ENCODE peak calls at places on chromosomes 12 and 14, in ten cellular contexts. V, R, U, M, T, G, S, P, I and H are unnamed samples.

GRCh38 chr14:103216399-103216798 is 93.1 kb downstream of the TNFAIP2 start:
- DNase-seq in V (no peak), R (no peak), U (no peak), M (no peak), T (no peak), G (no peak), S (peak), P (no peak), I (no peak), H (no peak)

GRCh38 chr14:96146131-96146771 is 58.4 kb upstream of the BDKRB2 start:
- DNase-seq in V (peak), R (no peak), U (no peak), M (no peak), T (peak), G (no peak), S (peak), P (peak), I (peak), H (no peak)

GRCh38 chr14:54652188-54652889 is 85.4 kb downstream of the SAMD4A start:
- DNase-seq in V (peak), R (peak), U (peak), M (no peak), T (peak), G (no peak), S (peak), P (peak), I (peak), H (no peak)

GRCh38 chr12:59408431-59408830 is 187.4 kb upstream of the SLC16A7 start:
- DNase-seq in V (no peak), R (no peak), U (no peak), M (no peak), T (no peak), G (no peak), S (no peak), P (peak), I (peak), H (no peak)

GRCh38 chr14:44606576-44606975 is 99.5 kb upstream of the FSCB start:
- DNase-seq in V (no peak), R (no peak), U (no peak), M (no peak), T (no peak), G (no peak), S (no peak), P (no peak), I (no peak), H (no peak)

GRCh38 chr14:38101679-38102078 is 106.0 kb upstream of the SSTR1 start:
- DNase-seq in V (no peak), R (no peak), U (no peak), M (no peak), T (no peak), G (no peak), S (no peak), P (no peak), I (no peak), H (no peak)

GRCh38 chr14:99944241-99944651 is 121.0 kb upstream of the EVL start:
- DNase-seq in V (no peak), R (no peak), U (no peak), M (no peak), T (no peak), G (no peak), S (no peak), P (no peak), I (no peak), H (no peak)

GRCh38 chr14:69439516-69440270 is 41.2 kb downstream of the SLC39A9 start:
- DNase-seq in V (no peak), R (no peak), U (no peak), M (no peak), T (no peak), G (no peak), S (no peak), P (no peak), I (no peak), H (no peak)

DNA sequence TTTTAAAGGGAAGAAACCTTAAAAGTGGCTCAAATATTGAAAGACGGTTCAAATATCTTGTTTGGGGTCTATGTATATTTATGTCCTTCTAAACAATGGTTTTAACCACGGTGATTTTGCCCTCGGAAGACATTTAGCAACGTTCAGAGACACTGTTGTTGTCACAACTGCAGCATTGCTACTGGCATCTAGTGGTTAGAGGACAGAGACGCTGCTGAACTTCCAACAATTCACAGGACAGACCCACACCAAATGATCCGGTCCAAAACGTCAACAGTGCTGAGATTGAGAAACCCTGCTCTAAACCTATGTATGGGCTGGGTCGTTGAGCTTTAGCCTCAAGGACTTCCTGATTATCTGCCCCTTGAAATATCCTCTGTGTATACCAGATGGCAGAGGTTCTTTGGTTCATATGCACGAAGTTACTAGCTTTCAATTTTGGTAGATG is 1.7 kb downstream of the ANGEL1 start:
- DNase-seq in V (no peak), R (peak), U (no peak), M (no peak), T (no peak), G (no peak), S (no peak), P (peak), I (peak), H (peak)
- TF ChIP-seq CTCF in V (no peak), R (no peak), U (peak), M (peak), T (peak), G (no peak), S (peak), P (peak), I (peak), H (peak)

DNA sequence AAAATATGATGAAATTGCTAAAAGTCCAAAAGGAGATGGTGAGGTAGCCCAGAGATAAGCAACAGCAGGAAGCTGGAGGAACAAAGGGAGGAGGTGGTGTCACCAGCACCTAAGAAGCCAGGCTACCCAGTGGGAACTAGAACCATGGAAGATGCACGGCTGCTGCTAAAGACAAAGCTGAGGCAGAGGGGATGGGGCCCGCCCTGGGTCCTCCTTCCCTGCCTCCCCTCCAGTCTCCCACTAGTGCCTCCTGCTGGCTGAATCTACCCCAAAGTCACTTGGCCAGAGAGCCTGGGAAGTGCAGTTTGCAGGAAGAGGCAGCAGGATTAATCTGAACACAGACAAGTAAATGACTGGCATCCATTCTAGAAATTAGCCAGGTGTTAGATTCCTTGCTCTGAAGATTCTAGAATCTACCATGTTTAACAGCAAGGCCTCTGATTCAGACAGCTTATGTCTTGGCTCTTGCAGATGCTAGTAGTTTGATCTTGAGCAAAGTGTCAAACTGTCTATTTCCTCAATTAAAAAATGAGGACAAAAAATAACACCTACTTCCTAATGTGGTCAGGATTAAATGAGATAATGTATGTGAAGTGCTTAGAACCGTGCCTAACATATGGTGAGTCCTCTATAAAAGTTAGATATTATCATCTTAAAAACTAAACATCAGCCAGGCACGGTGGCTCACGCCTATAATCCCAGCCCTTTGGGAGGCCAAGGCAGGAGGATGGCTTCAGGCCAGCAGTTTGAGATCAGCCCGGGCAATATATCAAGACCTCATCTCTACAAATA is 5.9 kb upstream of the LRP10 start:
- DNase-seq in V (no peak), R (peak), U (no peak), M (no peak), T (no peak), G (no peak), S (peak), P (no peak), I (no peak), H (no peak)
- TF ChIP-seq CTCF in V (no peak), R (no peak), U (no peak), M (peak), T (peak), G (no peak), S (peak), P (peak), I (peak), H (no peak)

DNA sequence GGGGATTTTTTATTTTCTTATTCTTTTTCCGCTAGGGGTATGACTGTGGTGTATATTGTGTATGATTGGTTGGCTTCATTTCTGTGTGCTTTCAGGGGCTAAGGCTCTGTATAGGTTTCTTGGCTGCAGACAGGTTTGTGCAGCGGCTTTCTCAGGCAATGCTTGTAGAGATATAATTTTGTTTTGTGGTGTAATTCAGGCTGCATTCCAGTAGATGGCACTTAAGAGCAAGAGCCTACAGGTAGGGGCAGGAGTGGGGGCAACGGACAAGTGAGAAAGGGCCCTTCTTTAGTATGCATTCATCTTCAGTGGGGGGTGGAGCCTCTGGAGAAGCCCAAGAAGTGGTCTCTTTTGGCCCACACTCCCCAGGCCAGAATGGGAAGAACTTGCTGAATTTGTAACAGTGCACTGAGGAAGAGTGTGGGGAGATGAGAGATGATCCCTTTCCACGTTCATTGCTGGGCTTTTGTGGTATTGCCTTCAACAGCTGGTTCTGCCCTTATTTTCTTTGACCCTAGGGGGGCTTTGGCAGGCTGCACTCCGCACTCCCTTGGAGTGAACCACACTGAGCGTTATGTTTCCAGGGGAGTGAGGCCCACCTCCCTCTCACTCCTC is 78.6 kb downstream of the IFNG-AS1 start:
- DNase-seq in V (no peak), R (no peak), U (no peak), M (no peak), T (no peak), G (no peak), S (no peak), P (peak), I (peak), H (no peak)
- TF ChIP-seq CTCF in V (no peak), R (peak), U (no peak), M (peak), T (peak), G (no peak), S (peak), P (peak), I (peak), H (no peak)

GRCh38 chr12:60501124-60501729 is 905.4 kb downstream of the SLC16A7 start:
- DNase-seq in V (no peak), R (no peak), U (no peak), M (no peak), T (peak), G (no peak), S (no peak), P (peak), I (peak), H (no peak)
- TF ChIP-seq CTCF in V (no peak), R (no peak), U (no peak), M (peak), T (no peak), G (no peak), S (no peak), P (peak), I (no peak), H (no peak)

GRCh38 chr14:36647827-36648753 is 13.6 kb upstream of the PAX9 start:
- DNase-seq in V (no peak), R (peak), U (no peak), M (peak), T (no peak), G (no peak), S (peak), P (peak), I (peak), H (no peak)

GRCh38 chr14:36649872-36650650 is 11.6 kb upstream of the PAX9 start:
- DNase-seq in V (no peak), R (no peak), U (no peak), M (no peak), T (no peak), G (no peak), S (no peak), P (no peak), I (no peak), H (no peak)

GRCh38 chr14:36652542-36653201 is 9.0 kb upstream of the PAX9 start:
- DNase-seq in V (no peak), R (no peak), U (no peak), M (no peak), T (no peak), G (no peak), S (no peak), P (no peak), I (no peak), H (no peak)

GRCh38 chr14:36647417-36647826 is 14.2 kb upstream of the PAX9 start:
- DNase-seq in V (no peak), R (no peak), U (no peak), M (no peak), T (no peak), G (no peak), S (no peak), P (no peak), I (no peak), H (no peak)

DNA sequence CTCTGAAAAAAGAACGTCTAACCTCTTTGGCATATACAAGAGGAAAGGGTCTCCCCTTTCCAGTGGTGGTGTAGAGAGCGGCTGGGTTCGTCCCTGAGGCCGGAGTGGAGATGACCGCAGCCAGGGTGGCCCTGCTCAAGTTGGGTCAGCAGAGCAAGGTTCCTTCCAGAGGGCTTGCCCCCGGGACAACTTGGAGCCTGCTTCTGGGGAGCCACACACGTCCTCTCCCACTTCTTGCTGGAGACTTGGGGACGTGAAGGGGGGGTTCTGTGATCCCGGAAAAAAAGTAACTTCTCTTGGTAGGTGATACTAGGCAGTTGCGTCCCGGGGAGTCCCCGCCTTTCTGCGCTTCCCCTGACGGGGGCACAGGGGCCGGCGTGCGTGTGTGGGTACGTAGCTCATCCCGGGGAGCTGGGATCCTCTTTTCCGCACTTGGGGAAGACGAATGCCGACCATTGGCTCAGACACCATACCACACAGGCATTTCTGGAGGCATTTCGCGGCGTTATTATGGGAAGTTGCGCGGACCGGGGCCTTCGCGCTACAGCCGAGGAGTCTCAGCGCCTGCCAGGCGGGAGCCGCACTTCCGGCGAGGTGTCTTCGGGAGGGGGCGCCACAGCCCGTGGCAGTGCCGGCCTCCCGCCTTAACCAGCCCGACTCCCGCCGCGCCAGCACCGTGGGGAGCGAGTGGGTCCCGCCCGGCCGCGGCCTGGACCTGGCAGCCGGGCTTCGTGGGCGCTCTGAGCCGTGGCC is 14.8 kb upstream of the PAX9 start:
- DNase-seq in V (no peak), R (peak), U (no peak), M (no peak), T (no peak), G (no peak), S (peak), P (no peak), I (no peak), H (no peak)
- TF ChIP-seq CTCF in V (no peak), R (peak), U (no peak), M (peak), T (peak), G (no peak), S (no peak), P (peak), I (no peak), H (no peak)

DNA sequence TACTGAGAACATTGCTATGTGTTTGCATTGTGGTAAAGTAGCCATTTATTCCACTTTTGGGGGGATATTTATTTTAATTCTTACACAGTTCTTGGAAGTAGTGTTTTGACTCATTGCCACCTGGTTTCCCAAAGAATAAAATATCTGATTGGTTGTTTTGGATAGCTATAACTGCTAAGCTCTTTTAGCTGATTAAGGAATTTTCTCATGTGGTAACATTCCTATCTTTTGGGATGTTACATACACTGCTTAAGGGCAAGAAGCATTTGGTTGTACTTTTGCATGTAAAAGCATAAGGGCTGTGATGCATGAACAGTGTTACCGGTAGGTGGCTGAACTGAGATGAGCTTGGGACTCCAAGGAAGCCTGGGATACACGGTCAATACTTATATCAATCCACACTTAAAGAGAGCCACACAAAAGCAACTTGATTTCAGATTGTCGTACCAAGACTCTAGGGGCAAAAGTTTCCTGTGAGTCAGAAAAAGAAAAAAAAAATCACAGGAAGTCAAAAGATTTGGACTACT is 71.4 kb upstream of the PRKD1 start:
- DNase-seq in V (no peak), R (no peak), U (no peak), M (no peak), T (no peak), G (no peak), S (no peak), P (peak), I (peak), H (no peak)
- TF ChIP-seq CTCF in V (no peak), R (no peak), U (no peak), M (no peak), T (no peak), G (no peak), S (no peak), P (peak), I (no peak), H (no peak)

GRCh38 chr12:106137456-106138278 is 1.1 kb downstream of the NUAK1 start:
- DNase-seq in V (no peak), R (peak), U (no peak), M (no peak), T (no peak), G (no peak), S (peak), P (peak), I (peak), H (no peak)

GRCh38 chr12:106139422-106140141 is 828 bp upstream of the NUAK1 start:
- DNase-seq in V (no peak), R (peak), U (no peak), M (peak), T (no peak), G (no peak), S (peak), P (peak), I (peak), H (no peak)

GRCh38 chr12:106138279-106138645 is 492 bp downstream of the NUAK1 start:
- DNase-seq in V (no peak), R (no peak), U (no peak), M (peak), T (no peak), G (no peak), S (no peak), P (no peak), I (no peak), H (peak)

GRCh38 chr12:106140223-106140986 is 1.7 kb upstream of the NUAK1 start:
- DNase-seq in V (no peak), R (no peak), U (no peak), M (no peak), T (no peak), G (no peak), S (no peak), P (no peak), I (no peak), H (no peak)

GRCh38 chr12:106138646-106139421 is at the start of gene NUAK1:
- DNase-seq in V (no peak), R (peak), U (no peak), M (peak), T (no peak), G (no peak), S (peak), P (peak), I (peak), H (peak)
- TF ChIP-seq CTCF in V (no peak), R (peak), U (no peak), M (peak), T (no peak), G (no peak), S (no peak), P (no peak), I (no peak), H (no peak)